ENCODE peak calls at places on chromosome 3, in five cellular contexts. One of them, this sample, is unnamed. For H3K36me3 and H3K9me3, the result is how much of the 10 kb centered on the place peaks cover.

GRCh38 chr3:39103791-39104552 is 3.5 kb downstream of the GORASP1 start:
- DNase-seq in CD8-positive, alpha-beta T cell: no peak
- DNase-seq in psoas muscle: no peak
- DNase-seq in prostate gland: no peak
- DNase-seq in neural progenitor cell: no peak
- DNase-seq in this sample: no peak

GRCh38 chr3:197858598-197858997 is 67.5 kb downstream of the LRCH3 start:
- DNase-seq in neural progenitor cell: no peak
- DNase-seq in psoas muscle: no peak
- DNase-seq in prostate gland: no peak
- DNase-seq in CD8-positive, alpha-beta T cell: no peak
- DNase-seq in this sample: no peak

GRCh38 chr3:133490468-133491351 is 82.8 kb upstream of the CDV3 start:
- DNase-seq in psoas muscle: no peak
- DNase-seq in neural progenitor cell: no peak
- DNase-seq in prostate gland: no peak
- DNase-seq in CD8-positive, alpha-beta T cell: peak
- DNase-seq in this sample: no peak

GRCh38 chr3:156693166-156693565 is 18.8 kb downstream of the TIPARP start:
- DNase-seq in prostate gland: no peak
- DNase-seq in CD8-positive, alpha-beta T cell: no peak
- DNase-seq in psoas muscle: no peak
- DNase-seq in neural progenitor cell: no peak
- DNase-seq in this sample: no peak

GRCh38 chr3:119759962-119760361 is 21.9 kb upstream of the NR1I2 start:
- DNase-seq in prostate gland: no peak
- DNase-seq in CD8-positive, alpha-beta T cell: no peak
- DNase-seq in neural progenitor cell: no peak
- DNase-seq in psoas muscle: no peak
- DNase-seq in this sample: no peak

GRCh38 chr3:58306662-58307286 is 454 bp downstream of the HTD2 start:
- DNase-seq in CD8-positive, alpha-beta T cell: peak
- DNase-seq in psoas muscle: peak
- DNase-seq in neural progenitor cell: peak
- DNase-seq in prostate gland: peak
- DNase-seq in this sample: peak

GRCh38 chr3:169772530-169772950 is 656 bp upstream of the MYNN start:
- DNase-seq in psoas muscle: peak
- DNase-seq in neural progenitor cell: peak
- DNase-seq in prostate gland: peak
- DNase-seq in CD8-positive, alpha-beta T cell: no peak
- DNase-seq in this sample: peak

GRCh38 chr3:14457481-14457880 is 55.1 kb downstream of the SLC6A6 start:
- DNase-seq in neural progenitor cell: no peak
- DNase-seq in psoas muscle: no peak
- DNase-seq in CD8-positive, alpha-beta T cell: no peak
- DNase-seq in prostate gland: no peak
- DNase-seq in this sample: no peak

GRCh38 chr3:17833786-17834559 is 91.5 kb upstream of the TBC1D5 start:
- DNase-seq in prostate gland: no peak
- DNase-seq in CD8-positive, alpha-beta T cell: no peak
- DNase-seq in neural progenitor cell: no peak
- DNase-seq in psoas muscle: no peak
- DNase-seq in this sample: no peak

GRCh38 chr3:188156051-188156450 is 2.1 kb downstream of the LPP start:
- DNase-seq in CD8-positive, alpha-beta T cell: no peak
- DNase-seq in psoas muscle: no peak
- DNase-seq in neural progenitor cell: no peak
- DNase-seq in prostate gland: no peak
- DNase-seq in this sample: no peak

GRCh38 chr3:98552232-98553020 is 20.6 kb downstream of the GPR15 start:
- DNase-seq in psoas muscle: no peak
- DNase-seq in neural progenitor cell: no peak
- DNase-seq in CD8-positive, alpha-beta T cell: no peak
- DNase-seq in prostate gland: no peak
- DNase-seq in this sample: no peak
- H3K4me3 ChIP-seq in psoas muscle: no peak
- H3K4me3 ChIP-seq in neural progenitor cell: no peak
- H3K4me3 ChIP-seq in CD8-positive, alpha-beta T cell: no peak
- H3K4me3 ChIP-seq in prostate gland: no peak
- H3K4me3 ChIP-seq in this sample: no peak

GRCh38 chr3:128492353-128493220 is at the start of gene GATA2:
- DNase-seq in prostate gland: peak
- DNase-seq in psoas muscle: no peak
- DNase-seq in neural progenitor cell: peak
- DNase-seq in CD8-positive, alpha-beta T cell: peak
- DNase-seq in this sample: no peak
- H3K36me3 ChIP-seq in prostate gland: under half
- H3K36me3 ChIP-seq in psoas muscle: under half
- H3K36me3 ChIP-seq in neural progenitor cell: under half
- H3K36me3 ChIP-seq in CD8-positive, alpha-beta T cell: under half
- H3K36me3 ChIP-seq in this sample: under half

GRCh38 chr3:42906905-42907183 is 902 bp downstream of the ZNF662 start:
- DNase-seq in CD8-positive, alpha-beta T cell: no peak
- DNase-seq in prostate gland: no peak
- DNase-seq in psoas muscle: no peak
- DNase-seq in neural progenitor cell: peak
- DNase-seq in this sample: no peak
- H3K9me3 ChIP-seq in CD8-positive, alpha-beta T cell: under half
- H3K9me3 ChIP-seq in prostate gland: under half
- H3K9me3 ChIP-seq in psoas muscle: under half
- H3K9me3 ChIP-seq in neural progenitor cell: under half
- H3K9me3 ChIP-seq in this sample: under half

DNA sequence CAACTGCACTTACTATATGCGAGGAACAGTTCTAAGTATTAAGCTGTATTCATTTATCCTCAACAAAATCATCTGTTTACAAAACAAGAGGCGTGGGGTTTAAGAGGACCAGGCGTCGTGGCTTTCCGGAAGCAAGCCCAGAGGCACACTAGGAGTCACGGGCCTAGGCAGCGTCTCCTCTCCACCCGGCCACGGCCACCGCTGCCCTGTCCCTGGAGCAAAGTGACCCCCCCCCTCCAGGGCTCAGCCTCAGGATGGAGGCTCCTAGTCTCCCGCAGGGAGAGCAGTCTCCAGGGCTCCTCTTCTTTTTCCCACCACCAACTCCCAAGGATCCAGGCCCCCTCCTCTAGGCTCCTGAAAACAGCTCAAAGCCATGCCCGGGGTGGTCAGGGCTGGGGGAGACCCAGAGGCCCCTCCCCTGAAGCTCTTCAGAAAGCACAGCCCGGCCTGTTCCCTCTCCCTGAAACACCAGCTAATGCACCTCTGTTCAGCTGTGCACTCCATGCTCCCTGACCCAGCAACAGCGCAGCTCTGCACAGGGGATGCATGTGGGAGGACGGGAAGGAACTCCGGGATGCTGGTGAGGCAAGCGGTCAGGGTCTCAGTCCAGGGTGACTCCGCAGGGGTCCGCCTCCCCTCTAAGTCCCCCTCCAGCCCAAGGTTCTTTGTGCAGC is 16.8 kb downstream of the TNK2 start:
- DNase-seq in prostate gland: no peak
- DNase-seq in CD8-positive, alpha-beta T cell: no peak
- DNase-seq in neural progenitor cell: no peak
- DNase-seq in psoas muscle: no peak
- DNase-seq in this sample: no peak
- H3K4me3 ChIP-seq in prostate gland: no peak
- H3K4me3 ChIP-seq in CD8-positive, alpha-beta T cell: no peak
- H3K4me3 ChIP-seq in neural progenitor cell: no peak
- H3K4me3 ChIP-seq in psoas muscle: peak
- H3K4me3 ChIP-seq in this sample: no peak

GRCh38 chr3:32877598-32877997 is 59.8 kb downstream of the TRIM71 start:
- DNase-seq in prostate gland: no peak
- DNase-seq in psoas muscle: no peak
- DNase-seq in neural progenitor cell: no peak
- DNase-seq in CD8-positive, alpha-beta T cell: no peak
- DNase-seq in this sample: no peak
- H3K36me3 ChIP-seq in prostate gland: under half
- H3K36me3 ChIP-seq in psoas muscle: under half
- H3K36me3 ChIP-seq in neural progenitor cell: under half
- H3K36me3 ChIP-seq in CD8-positive, alpha-beta T cell: under half
- H3K36me3 ChIP-seq in this sample: under half

DNA sequence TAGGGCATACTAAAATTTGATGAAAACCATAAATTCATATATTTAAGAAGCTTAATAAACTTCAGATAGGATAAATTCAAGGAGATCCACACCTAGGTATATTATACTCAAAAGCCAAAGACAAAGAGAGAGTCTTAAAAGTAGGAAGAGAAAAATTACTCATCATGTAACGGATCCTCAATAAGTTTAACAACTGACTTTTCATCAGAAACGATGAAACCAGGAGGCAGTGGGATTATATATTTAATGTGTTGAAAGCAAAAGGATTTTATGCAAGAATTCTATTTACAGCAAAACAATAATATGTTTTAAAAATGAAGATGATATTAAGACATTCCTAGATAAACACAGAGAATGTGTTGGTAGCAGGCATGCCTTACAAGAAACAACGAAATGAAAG is 202.7 kb downstream of the OXSM start:
- DNase-seq in neural progenitor cell: no peak
- DNase-seq in CD8-positive, alpha-beta T cell: no peak
- DNase-seq in psoas muscle: no peak
- DNase-seq in prostate gland: no peak
- DNase-seq in this sample: no peak
- H3K9me3 ChIP-seq in neural progenitor cell: under half
- H3K9me3 ChIP-seq in CD8-positive, alpha-beta T cell: under half
- H3K9me3 ChIP-seq in psoas muscle: under half
- H3K9me3 ChIP-seq in prostate gland: under half
- H3K9me3 ChIP-seq in this sample: under half

DNA sequence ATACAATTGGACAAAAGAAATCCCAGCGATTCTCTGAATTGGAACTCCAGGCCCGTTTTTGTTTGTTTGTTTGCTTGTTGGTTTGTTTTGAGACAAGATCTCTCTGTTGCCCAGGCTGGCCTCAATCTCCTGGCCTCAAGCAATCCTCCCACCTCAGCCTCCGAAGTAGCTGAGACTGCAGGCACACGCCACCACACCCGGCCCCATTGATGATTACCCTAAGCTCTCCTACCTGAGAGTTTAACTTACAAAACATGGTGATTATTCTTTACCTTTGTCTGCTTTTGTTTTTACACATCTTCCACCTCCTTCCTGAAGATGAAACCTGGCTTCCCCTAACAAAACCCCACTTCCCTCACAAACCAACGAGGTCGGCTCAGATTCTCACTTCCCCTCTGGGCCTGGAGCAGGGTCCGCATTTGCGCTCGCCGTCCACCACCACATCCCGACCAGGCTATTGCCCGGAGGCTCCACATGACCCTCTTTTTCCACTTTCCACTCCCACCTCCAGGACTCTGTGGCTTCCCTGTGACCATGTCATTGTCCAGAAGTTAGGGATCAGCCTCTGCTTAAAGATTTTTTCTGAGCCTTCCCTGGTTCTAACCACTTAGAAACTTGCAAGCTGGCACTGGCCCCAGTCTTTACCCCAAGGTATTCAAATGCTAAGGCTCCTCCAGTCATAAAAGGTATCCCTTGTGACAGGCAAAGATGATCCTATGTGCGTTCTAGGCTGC is 14.8 kb downstream of the KLHL6 start:
- DNase-seq in prostate gland: no peak
- DNase-seq in CD8-positive, alpha-beta T cell: no peak
- DNase-seq in psoas muscle: no peak
- DNase-seq in neural progenitor cell: no peak
- DNase-seq in this sample: no peak
- H3K4me3 ChIP-seq in prostate gland: no peak
- H3K4me3 ChIP-seq in CD8-positive, alpha-beta T cell: no peak
- H3K4me3 ChIP-seq in psoas muscle: no peak
- H3K4me3 ChIP-seq in neural progenitor cell: no peak
- H3K4me3 ChIP-seq in this sample: no peak

DNA sequence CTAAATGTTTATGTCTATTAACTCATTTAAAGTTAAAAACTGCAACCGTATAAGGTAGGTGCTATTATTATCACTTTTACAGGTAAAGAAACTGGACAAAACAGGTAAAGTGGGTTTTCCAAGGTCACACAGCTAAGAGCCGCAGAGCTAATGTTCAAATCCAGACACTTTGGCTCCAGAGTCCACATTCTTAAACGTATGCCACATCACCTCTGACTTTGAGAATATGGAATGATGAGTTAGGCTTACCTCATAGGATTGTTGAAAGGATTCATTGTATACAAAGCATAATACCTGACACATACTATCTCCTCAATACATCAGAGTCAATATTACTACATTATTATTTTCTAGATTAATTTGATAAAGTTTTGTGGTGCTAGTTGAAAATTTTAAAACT is 240.9 kb upstream of the STT3B start:
- DNase-seq in prostate gland: no peak
- DNase-seq in CD8-positive, alpha-beta T cell: no peak
- DNase-seq in neural progenitor cell: no peak
- DNase-seq in psoas muscle: no peak
- DNase-seq in this sample: no peak
- H3K36me3 ChIP-seq in prostate gland: under half
- H3K36me3 ChIP-seq in CD8-positive, alpha-beta T cell: under half
- H3K36me3 ChIP-seq in neural progenitor cell: under half
- H3K36me3 ChIP-seq in psoas muscle: under half
- H3K36me3 ChIP-seq in this sample: under half

DNA sequence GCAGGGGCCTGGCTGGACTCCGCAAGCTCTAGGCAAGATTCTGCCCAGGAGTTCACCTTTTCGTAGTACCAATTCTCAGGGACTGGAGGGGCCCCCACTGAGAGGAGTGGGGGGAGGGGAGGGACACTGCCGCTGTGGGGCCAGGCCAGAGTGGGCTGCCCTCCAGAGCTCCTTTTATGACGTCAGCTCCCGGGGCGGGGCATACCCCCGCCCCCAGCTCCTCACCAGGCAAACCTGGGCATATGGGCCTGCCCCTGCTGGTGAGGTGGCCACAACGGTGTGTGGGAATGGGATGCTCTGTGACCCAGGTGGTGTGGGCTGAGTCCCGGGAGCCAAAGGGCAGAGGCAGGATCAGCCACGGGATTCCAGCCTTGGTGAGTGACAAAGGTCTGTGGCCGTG is 3.3 kb downstream of the DNAJB8 start:
- DNase-seq in prostate gland: no peak
- DNase-seq in psoas muscle: no peak
- DNase-seq in CD8-positive, alpha-beta T cell: no peak
- DNase-seq in neural progenitor cell: no peak
- DNase-seq in this sample: no peak
- H3K9me3 ChIP-seq in prostate gland: under half
- H3K9me3 ChIP-seq in psoas muscle: under half
- H3K9me3 ChIP-seq in CD8-positive, alpha-beta T cell: under half
- H3K9me3 ChIP-seq in neural progenitor cell: under half
- H3K9me3 ChIP-seq in this sample: under half